ENCODE peak calls at places on chromosomes 5 and 9, in seven cellular contexts. J is neural progenitor cell, O is fibroblast of lung, A is hepatocyte, Z is mammary epithelial cell, F is HCT116, V is endothelial cell of umbilical vein. R is an unnamed sample. For H3K79me2, the result is how much of the 10 kb centered on the place peaks cover.

GRCh38 chr5:89729623-89730390 is 679.7 kb downstream of the CETN3 start:
- DNase-seq in J (no peak), O (peak), A (peak), Z (peak), F (peak), V (peak), R (peak)

GRCh38 chr5:147455321-147455720 is 54.5 kb downstream of the DPYSL3 start:
- DNase-seq in J (peak), O (peak), A (no peak), Z (no peak), F (no peak), V (no peak), R (peak)

GRCh38 chr5:117889592-117889991 is 1098.8 kb downstream of the DTWD2 start:
- DNase-seq in J (no peak), O (no peak), A (no peak), Z (no peak), F (no peak), V (no peak), R (no peak)

GRCh38 chr9:137598943-137599342 is 6.5 kb upstream of the ARRDC1 start:
- DNase-seq in J (no peak), O (no peak), A (no peak), Z (no peak), F (no peak), V (no peak), R (no peak)

GRCh38 chr9:123360161-123361085 is 4.4 kb downstream of the CRB2 start:
- DNase-seq in J (peak), O (no peak), A (peak), Z (no peak), F (no peak), V (no peak), R (no peak)

GRCh38 chr9:88538311-88539085 is 3.5 kb downstream of the NXNL2 start:
- DNase-seq in J (no peak), O (peak), A (no peak), Z (no peak), F (no peak), V (no peak), R (no peak)

GRCh38 chr9:125663127-125663526 is 43.9 kb downstream of the MAPKAP1 start:
- DNase-seq in J (no peak), O (peak), A (no peak), Z (peak), F (peak), V (peak), R (peak)

GRCh38 chr9:19074836-19075235 is 25.6 kb downstream of the RRAGA start:
- DNase-seq in J (no peak), O (peak), A (no peak), Z (peak), F (no peak), V (peak), R (no peak)

DNA sequence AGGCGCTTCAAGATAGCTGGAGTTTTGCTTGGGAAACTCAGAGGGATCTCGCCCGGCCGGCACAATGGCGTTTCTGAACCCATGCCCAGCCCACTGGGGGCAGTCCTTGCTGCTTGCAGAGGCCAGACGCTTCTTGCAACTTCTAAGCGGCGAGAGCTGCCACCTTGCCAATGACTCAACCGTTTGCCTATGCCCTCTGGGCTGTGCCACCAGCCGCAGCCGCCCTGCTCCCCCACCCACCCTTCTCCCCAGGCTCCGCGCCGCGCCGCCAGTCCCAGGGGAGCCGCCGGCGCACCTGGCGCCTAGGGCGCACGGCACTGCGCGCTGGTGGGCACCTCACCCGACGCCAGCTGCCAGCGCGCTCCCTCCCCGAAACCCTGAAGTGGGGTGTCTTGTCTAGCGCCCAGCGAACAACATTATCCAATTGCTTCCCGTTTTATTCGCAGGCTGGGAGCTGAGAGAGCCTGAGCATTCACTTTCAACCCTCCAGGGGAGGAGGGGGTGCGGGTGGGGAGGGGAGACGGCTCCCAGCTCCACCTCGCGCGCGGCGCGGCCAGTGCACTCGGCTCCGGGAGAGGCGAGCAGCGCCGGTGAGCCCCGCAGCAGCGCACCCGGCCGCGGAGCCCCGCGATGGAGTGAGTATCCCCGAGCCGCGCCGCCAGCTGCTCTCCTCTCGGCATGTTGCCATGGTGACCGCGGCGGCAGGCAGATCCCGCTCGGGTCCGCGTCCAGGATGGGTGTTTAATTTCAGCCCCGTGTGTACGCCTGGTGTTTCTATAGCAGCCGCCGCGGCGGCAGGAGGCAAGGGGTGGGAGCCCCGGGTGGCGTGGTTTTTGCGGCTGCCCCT is 139.5 kb upstream of the PALM2AKAP2 start:
- DNase-seq in J (peak), O (peak), A (peak), Z (peak), F (no peak), V (no peak), R (peak)
- TF ChIP-seq EZH2 in J (peak), O (no peak), A (peak), Z (peak), F (no peak), V (no peak), R (no peak)

DNA sequence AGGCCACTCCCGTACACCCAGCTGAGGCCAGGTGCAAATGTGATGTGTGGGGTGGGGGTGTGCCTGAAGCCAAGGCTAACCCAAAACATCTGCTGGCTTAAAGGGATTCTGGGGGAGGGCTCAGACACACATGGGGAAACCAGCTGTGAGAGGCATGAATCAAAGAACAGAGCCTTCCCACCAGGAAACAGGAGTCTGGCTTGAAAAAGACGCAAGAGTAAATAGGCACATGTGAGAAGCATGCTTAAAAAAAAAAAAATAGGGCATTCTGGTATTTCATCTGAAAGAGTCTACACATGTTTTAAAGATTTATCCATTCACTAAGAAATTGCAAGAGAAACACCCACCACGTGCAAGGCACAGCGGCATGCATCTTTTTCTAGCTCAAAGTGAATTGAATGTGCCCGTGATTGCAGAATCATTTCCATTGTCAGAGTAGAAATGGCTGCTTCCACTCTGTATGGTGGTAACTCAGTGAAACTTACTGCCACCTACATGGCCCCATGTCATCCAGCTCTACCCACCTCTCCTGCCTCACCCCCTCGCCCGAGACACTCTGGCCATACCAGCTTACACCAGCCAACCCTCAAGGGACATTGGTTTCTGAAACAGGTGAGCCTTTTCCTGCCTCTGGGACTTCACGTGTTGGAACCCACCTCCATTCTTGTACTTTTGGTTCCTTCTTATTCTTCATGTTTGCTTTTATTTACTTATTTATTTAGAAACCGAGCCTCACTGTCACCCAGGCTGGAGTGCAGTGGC is 71.5 kb downstream of the SEMA5A start:
- DNase-seq in J (no peak), O (no peak), A (no peak), Z (no peak), F (no peak), V (no peak), R (no peak)
- H3K79me2 ChIP-seq in J (under half), O (under half), A (under half), Z (under half), F (under half), V (under half), R (under half)

GRCh38 chr9:95021166-95021886 is 294.8 kb downstream of the AOPEP start:
- DNase-seq in J (no peak), O (no peak), A (no peak), Z (peak), F (no peak), V (no peak), R (no peak)
- H3K4me3 ChIP-seq in J (no peak), O (no peak), A (no peak), Z (no peak), F (no peak), V (no peak), R (no peak)

DNA sequence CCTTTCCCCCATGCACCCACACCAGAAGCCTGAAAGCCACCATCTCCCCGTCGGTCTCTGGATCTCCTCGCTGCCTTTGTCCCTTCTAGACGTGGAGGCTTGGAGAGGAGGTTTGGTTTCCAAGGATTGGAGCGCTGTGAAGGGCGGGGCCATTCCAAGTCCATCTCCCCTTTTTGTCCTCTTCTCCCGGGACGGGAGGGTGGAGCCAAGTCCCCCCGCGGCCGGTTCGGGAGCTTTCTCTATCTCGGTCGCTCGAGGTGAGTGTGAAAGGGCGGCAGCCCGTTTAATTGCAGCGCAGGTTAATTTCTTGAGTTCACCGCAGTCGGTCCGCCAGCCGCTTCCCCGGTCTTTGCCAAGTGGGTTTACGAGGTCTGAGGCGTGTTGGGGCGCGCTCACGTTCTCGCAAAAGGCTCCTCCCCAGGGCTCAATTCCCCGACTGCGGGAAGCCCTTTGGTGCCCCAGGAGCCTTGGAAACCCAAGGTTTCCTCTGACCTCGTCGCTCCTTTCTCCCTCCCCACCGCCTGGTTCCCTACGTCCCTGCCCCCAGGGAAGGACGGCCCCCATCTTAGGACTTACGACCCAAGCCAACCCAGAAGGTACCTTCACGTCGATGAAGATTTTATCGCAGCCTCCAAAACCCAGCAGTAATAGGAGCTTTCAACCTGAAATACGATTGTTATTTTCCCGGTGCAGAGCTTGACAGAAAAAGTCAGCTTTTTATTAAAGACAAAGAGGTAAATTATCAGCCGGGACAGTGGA is 2.8 kb upstream of the ZNF462 start:
- DNase-seq in J (peak), O (peak), A (peak), Z (peak), F (peak), V (peak), R (no peak)
- TF ChIP-seq EZH2 in J (no peak), O (no peak), A (no peak), Z (no peak), F (no peak), V (no peak), R (peak)

GRCh38 chr9:136282272-136282861 is 21.5 kb downstream of the CCDC187 start:
- DNase-seq in J (no peak), O (no peak), A (no peak), Z (no peak), F (no peak), V (no peak), R (no peak)

GRCh38 chr9:136285501-136286358 is 18.2 kb downstream of the CCDC187 start:
- DNase-seq in J (no peak), O (no peak), A (no peak), Z (no peak), F (no peak), V (no peak), R (no peak)

GRCh38 chr9:136284951-136285350 is 18.9 kb downstream of the CCDC187 start:
- DNase-seq in J (no peak), O (no peak), A (no peak), Z (no peak), F (no peak), V (no peak), R (no peak)

GRCh38 chr9:136283291-136284235 is 20.3 kb downstream of the CCDC187 start:
- DNase-seq in J (peak), O (peak), A (peak), Z (peak), F (peak), V (peak), R (peak)

DNA sequence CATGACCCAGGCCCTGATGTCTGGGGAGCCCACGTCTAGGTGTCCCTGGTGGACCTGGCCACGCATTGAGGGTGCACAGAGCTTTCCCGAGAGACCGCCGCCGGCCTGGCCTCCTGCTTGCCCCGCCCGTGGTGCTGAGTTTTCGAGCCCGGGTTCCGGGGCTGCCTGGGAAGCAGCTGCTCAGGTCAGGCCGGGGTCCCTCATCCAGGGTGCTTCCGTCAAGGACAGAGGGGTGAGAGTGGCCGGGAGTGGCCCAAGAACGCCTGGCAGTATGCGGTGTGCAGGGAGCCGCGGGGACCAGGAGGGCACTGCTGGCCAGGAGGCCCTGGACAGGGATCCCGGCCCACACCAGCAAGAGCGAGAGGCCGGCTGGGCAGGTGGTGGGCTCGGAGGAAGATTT is 19.6 kb downstream of the CCDC187 start:
- DNase-seq in J (no peak), O (no peak), A (no peak), Z (no peak), F (no peak), V (no peak), R (no peak)
- H3K79me2 ChIP-seq in J (under half), O (under half), A (under half), Z (under half), F (under half), V (under half), R (under half)

GRCh38 chr9:86434039-86434726 is 80.0 kb upstream of the TUT7 start:
- DNase-seq in J (peak), O (peak), A (peak), Z (peak), F (peak), V (peak), R (peak)
- H3K4me3 ChIP-seq in J (no peak), O (peak), A (no peak), Z (no peak), F (no peak), V (no peak), R (peak)

GRCh38 chr9:34630402-34631154 is 1.7 kb upstream of the ARID3C start:
- DNase-seq in J (no peak), O (no peak), A (no peak), Z (no peak), F (no peak), V (no peak), R (peak)

GRCh38 chr9:34627716-34628655 is 880 bp downstream of the ARID3C start:
- DNase-seq in J (no peak), O (no peak), A (no peak), Z (no peak), F (no peak), V (no peak), R (no peak)

GRCh38 chr9:34629492-34629809 is 585 bp upstream of the ARID3C start:
- DNase-seq in J (no peak), O (no peak), A (no peak), Z (no peak), F (no peak), V (no peak), R (no peak)

GRCh38 chr9:34625087-34625486 is 3.8 kb downstream of the ARID3C start:
- DNase-seq in J (no peak), O (no peak), A (no peak), Z (no peak), F (no peak), V (no peak), R (no peak)

DNA sequence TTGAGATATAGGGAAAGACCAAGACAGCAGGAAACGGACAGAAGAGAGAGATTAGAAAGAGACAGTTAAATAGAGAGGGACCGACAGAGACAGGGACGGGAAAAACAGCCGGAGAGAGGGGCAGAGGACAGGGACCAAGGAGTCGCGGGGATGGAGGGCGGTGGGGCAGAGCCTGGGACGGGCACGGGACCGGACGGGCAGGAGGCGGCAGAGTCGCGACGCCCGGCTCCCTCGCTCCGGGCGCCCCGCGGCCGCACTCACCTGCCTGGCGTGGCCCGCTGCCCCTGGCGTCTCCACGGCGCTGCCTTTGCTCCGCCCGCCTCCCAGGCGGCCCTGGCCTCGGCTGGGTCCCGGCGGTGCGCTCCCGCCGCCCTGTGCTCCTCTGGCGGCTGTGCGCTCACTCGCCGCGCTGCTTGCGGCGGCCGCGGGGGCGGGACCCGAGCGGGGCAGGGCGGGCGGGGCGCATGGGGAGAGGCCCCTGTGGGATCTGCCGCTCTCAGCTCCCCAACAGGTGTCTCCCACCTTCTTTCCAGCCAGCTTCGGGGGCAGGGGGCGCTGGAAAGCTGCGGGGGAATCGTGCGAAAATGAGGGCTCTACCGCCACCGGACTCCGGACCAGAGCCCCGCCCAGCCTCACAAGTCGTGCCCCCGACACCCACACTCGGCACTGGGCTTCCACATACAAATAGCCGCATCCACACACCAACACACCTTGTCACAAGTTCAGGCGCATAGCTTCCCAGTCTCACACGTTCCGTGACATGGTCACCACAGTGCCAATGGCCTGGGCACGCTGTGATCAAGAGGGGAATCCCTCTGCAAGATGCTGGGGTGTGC is at the start of gene ARID3C:
- DNase-seq in J (peak), O (no peak), A (peak), Z (peak), F (no peak), V (no peak), R (peak)
- TF ChIP-seq EZH2 in J (peak), O (peak), A (peak), Z (no peak), F (no peak), V (peak), R (peak)

GRCh38 chr5:60972225-60972624 is 27.2 kb downstream of the NDUFAF2 start:
- DNase-seq in J (no peak), O (no peak), A (no peak), Z (peak), F (no peak), V (no peak), R (no peak)
- H3K79me2 ChIP-seq in J (under half), O (under half), A (half or more), Z (half or more), F (half or more), V (under half), R (half or more)

GRCh38 chr5:72093231-72093630 is 14.0 kb upstream of the MAP1B start:
- DNase-seq in J (no peak), O (peak), A (no peak), Z (peak), F (no peak), V (no peak), R (peak)
- H3K4me3 ChIP-seq in J (no peak), O (no peak), A (no peak), Z (no peak), F (no peak), V (no peak), R (no peak)